ENCODE peak calls at places on chromosomes 11 and 22, in ten cellular contexts. One of them, this sample, is unnamed.

GRCh38 chr11:77324508-77324907 is 23.0 kb upstream of the GDPD4 start:
- DNase-seq in C1 segment of cervical spinal cord: no peak
- DNase-seq in stimulated activated CD4-positive, alpha-beta T cell treated with anti-CD3 and anti-CD28 coated beads, TNF-alpha, amount 100 ng/mL, for 1 hour: no peak
- DNase-seq in GM13976: no peak
- DNase-seq in PC-3: no peak
- DNase-seq in NCI-H460: no peak
- DNase-seq in activated T-cell treated with anti-CD3 and anti-CD28 coated beads, Interleukin-2, amount 50 U/mL, for 48 hours: no peak
- DNase-seq in CD8-positive, alpha-beta memory T cell: no peak
- DNase-seq in immature natural killer cell: no peak
- DNase-seq in HTR-8/SVneo: no peak
- DNase-seq in this sample: no peak

GRCh38 chr11:9853929-9854557 is 190.2 kb downstream of the SWAP70 start:
- DNase-seq in stimulated activated CD4-positive, alpha-beta T cell treated with anti-CD3 and anti-CD28 coated beads, TNF-alpha, amount 100 ng/mL, for 1 hour: no peak
- DNase-seq in C1 segment of cervical spinal cord: no peak
- DNase-seq in NCI-H460: no peak
- DNase-seq in PC-3: no peak
- DNase-seq in CD8-positive, alpha-beta memory T cell: no peak
- DNase-seq in HTR-8/SVneo: no peak
- DNase-seq in immature natural killer cell: no peak
- DNase-seq in GM13976: no peak
- DNase-seq in activated T-cell treated with anti-CD3 and anti-CD28 coated beads, Interleukin-2, amount 50 U/mL, for 48 hours: no peak
- DNase-seq in this sample: no peak

GRCh38 chr22:33515733-33516297 is 404.5 kb downstream of the LARGE1 start:
- DNase-seq in HTR-8/SVneo: no peak
- DNase-seq in PC-3: no peak
- DNase-seq in immature natural killer cell: no peak
- DNase-seq in GM13976: no peak
- DNase-seq in NCI-H460: no peak
- DNase-seq in stimulated activated CD4-positive, alpha-beta T cell treated with anti-CD3 and anti-CD28 coated beads, TNF-alpha, amount 100 ng/mL, for 1 hour: no peak
- DNase-seq in activated T-cell treated with anti-CD3 and anti-CD28 coated beads, Interleukin-2, amount 50 U/mL, for 48 hours: no peak
- DNase-seq in C1 segment of cervical spinal cord: no peak
- DNase-seq in CD8-positive, alpha-beta memory T cell: no peak
- DNase-seq in this sample: no peak

GRCh38 chr11:132894598-132894997 is 637.7 kb downstream of the OPCML start:
- DNase-seq in GM13976: no peak
- DNase-seq in CD8-positive, alpha-beta memory T cell: no peak
- DNase-seq in NCI-H460: no peak
- DNase-seq in stimulated activated CD4-positive, alpha-beta T cell treated with anti-CD3 and anti-CD28 coated beads, TNF-alpha, amount 100 ng/mL, for 1 hour: no peak
- DNase-seq in PC-3: no peak
- DNase-seq in C1 segment of cervical spinal cord: no peak
- DNase-seq in immature natural killer cell: no peak
- DNase-seq in activated T-cell treated with anti-CD3 and anti-CD28 coated beads, Interleukin-2, amount 50 U/mL, for 48 hours: no peak
- DNase-seq in HTR-8/SVneo: no peak
- DNase-seq in this sample: no peak

GRCh38 chr11:19111809-19112208 is 5.2 kb upstream of the ZDHHC13 start:
- DNase-seq in NCI-H460: no peak
- DNase-seq in PC-3: no peak
- DNase-seq in stimulated activated CD4-positive, alpha-beta T cell treated with anti-CD3 and anti-CD28 coated beads, TNF-alpha, amount 100 ng/mL, for 1 hour: no peak
- DNase-seq in CD8-positive, alpha-beta memory T cell: no peak
- DNase-seq in GM13976: no peak
- DNase-seq in activated T-cell treated with anti-CD3 and anti-CD28 coated beads, Interleukin-2, amount 50 U/mL, for 48 hours: no peak
- DNase-seq in immature natural killer cell: no peak
- DNase-seq in HTR-8/SVneo: no peak
- DNase-seq in C1 segment of cervical spinal cord: no peak
- DNase-seq in this sample: no peak

GRCh38 chr11:72249961-72250360 is 6.0 kb upstream of the PHOX2A start:
- DNase-seq in NCI-H460: no peak
- DNase-seq in activated T-cell treated with anti-CD3 and anti-CD28 coated beads, Interleukin-2, amount 50 U/mL, for 48 hours: no peak
- DNase-seq in HTR-8/SVneo: no peak
- DNase-seq in C1 segment of cervical spinal cord: no peak
- DNase-seq in GM13976: no peak
- DNase-seq in PC-3: no peak
- DNase-seq in stimulated activated CD4-positive, alpha-beta T cell treated with anti-CD3 and anti-CD28 coated beads, TNF-alpha, amount 100 ng/mL, for 1 hour: no peak
- DNase-seq in immature natural killer cell: no peak
- DNase-seq in CD8-positive, alpha-beta memory T cell: no peak
- DNase-seq in this sample: no peak

GRCh38 chr11:7575841-7576451 is 62.1 kb downstream of the PPFIBP2 start:
- DNase-seq in NCI-H460: no peak
- DNase-seq in immature natural killer cell: no peak
- DNase-seq in CD8-positive, alpha-beta memory T cell: no peak
- DNase-seq in C1 segment of cervical spinal cord: no peak
- DNase-seq in PC-3: peak
- DNase-seq in activated T-cell treated with anti-CD3 and anti-CD28 coated beads, Interleukin-2, amount 50 U/mL, for 48 hours: peak
- DNase-seq in stimulated activated CD4-positive, alpha-beta T cell treated with anti-CD3 and anti-CD28 coated beads, TNF-alpha, amount 100 ng/mL, for 1 hour: no peak
- DNase-seq in HTR-8/SVneo: no peak
- DNase-seq in GM13976: peak
- DNase-seq in this sample: no peak

GRCh38 chr22:45709004-45709739 is 37.5 kb downstream of the ATXN10 start:
- DNase-seq in CD8-positive, alpha-beta memory T cell: no peak
- DNase-seq in PC-3: peak
- DNase-seq in GM13976: no peak
- DNase-seq in activated T-cell treated with anti-CD3 and anti-CD28 coated beads, Interleukin-2, amount 50 U/mL, for 48 hours: no peak
- DNase-seq in HTR-8/SVneo: no peak
- DNase-seq in stimulated activated CD4-positive, alpha-beta T cell treated with anti-CD3 and anti-CD28 coated beads, TNF-alpha, amount 100 ng/mL, for 1 hour: no peak
- DNase-seq in NCI-H460: no peak
- DNase-seq in C1 segment of cervical spinal cord: no peak
- DNase-seq in immature natural killer cell: no peak
- DNase-seq in this sample: no peak

GRCh38 chr11:119764108-119764874 is 35.3 kb upstream of the NECTIN1 start:
- DNase-seq in NCI-H460: no peak
- DNase-seq in PC-3: no peak
- DNase-seq in HTR-8/SVneo: no peak
- DNase-seq in CD8-positive, alpha-beta memory T cell: no peak
- DNase-seq in GM13976: no peak
- DNase-seq in C1 segment of cervical spinal cord: peak
- DNase-seq in immature natural killer cell: no peak
- DNase-seq in stimulated activated CD4-positive, alpha-beta T cell treated with anti-CD3 and anti-CD28 coated beads, TNF-alpha, amount 100 ng/mL, for 1 hour: no peak
- DNase-seq in activated T-cell treated with anti-CD3 and anti-CD28 coated beads, Interleukin-2, amount 50 U/mL, for 48 hours: no peak
- DNase-seq in this sample: no peak